ENCODE peak calls at places on chromosome 1, in seven cellular contexts. B is stimulated activated CD4-positive, alpha-beta T cell treated with anti-CD3 and anti-CD28 coated beads, Interleukin-15, amount 100 ng/mL, for 24 hours; P is fibroblast of the conjunctiva; O is HCEC 1CT; V is EL; W is HuH-7; Z is iris pigment epithelial cell. D is an unnamed sample.

GRCh38 chr1:32801096-32801713 is 16.0 kb downstream of the YARS1 start:
- DNase-seq in B (peak), P (no peak), O (peak), V (peak), W (no peak), Z (peak), D (no peak)

GRCh38 chr1:226814751-226815496 is 55.5 kb upstream of the PSEN2 start:
- DNase-seq in B (no peak), P (peak), O (peak), V (peak), W (no peak), Z (peak), D (peak)

GRCh38 chr1:20376880-20377494 is 86.3 kb downstream of the VWA5B1 start:
- DNase-seq in B (peak), P (no peak), O (peak), V (peak), W (peak), Z (peak), D (peak)

GRCh38 chr1:10399487-10399917 is 638 bp downstream of the PGD start:
- DNase-seq in B (no peak), P (no peak), O (peak), V (peak), W (no peak), Z (peak), D (no peak)

GRCh38 chr1:235127774-235128452 is 724 bp downstream of the TOMM20 start:
- DNase-seq in B (no peak), P (no peak), O (peak), V (no peak), W (no peak), Z (peak), D (peak)

GRCh38 chr1:1021010-1021845 is 1.3 kb downstream of the AGRN start:
- DNase-seq in B (no peak), P (peak), O (peak), V (peak), W (peak), Z (peak), D (no peak)

GRCh38 chr1:206890690-206891089 is 6.6 kb upstream of the IL24 start:
- DNase-seq in B (no peak), P (no peak), O (peak), V (peak), W (no peak), Z (peak), D (no peak)

GRCh38 chr1:209250970-209251636 is 332.4 kb upstream of the CAMK1G start:
- DNase-seq in B (no peak), P (no peak), O (no peak), V (no peak), W (no peak), Z (no peak), D (no peak)

GRCh38 chr1:90175490-90176157 is 180.7 kb downstream of the ZNF326 start:
- DNase-seq in B (no peak), P (no peak), O (no peak), V (no peak), W (peak), Z (peak), D (no peak)

GRCh38 chr1:101022294-101022693 is 3.3 kb downstream of the DPH5 start:
- DNase-seq in B (no peak), P (peak), O (peak), V (no peak), W (no peak), Z (peak), D (no peak)

GRCh38 chr1:30966690-30967369 is 58.3 kb upstream of the SDC3 start:
- DNase-seq in B (no peak), P (peak), O (peak), V (peak), W (no peak), Z (peak), D (no peak)

GRCh38 chr1:7425229-7425628 is 345.9 kb upstream of the VAMP3 start:
- DNase-seq in B (no peak), P (no peak), O (no peak), V (no peak), W (no peak), Z (no peak), D (no peak)

GRCh38 chr1:228994691-228995090 is 259.4 kb downstream of the RHOU start:
- DNase-seq in B (no peak), P (no peak), O (no peak), V (no peak), W (no peak), Z (no peak), D (no peak)

GRCh38 chr1:23667411-23667810 is 24.2 kb upstream of the RPL11 start:
- DNase-seq in B (no peak), P (no peak), O (no peak), V (no peak), W (no peak), Z (no peak), D (peak)

D was measured in Caco-2.